ENCODE peak calls at places on chromosomes 13 and 19, in eight cellular contexts. N is foreskin keratinocyte; M is BE2C; R is stomach; B is left ventricle myocardium inferior; G is lower lobe of right lung; P is uterus; L is CD4-positive, alpha-beta T cell. F is an unnamed sample.

GRCh38 chr19:35641515-35642151 is at the start of gene ETV2:
- DNase-seq in N (no peak), M (peak; percentile 52), R (peak; percentile 30), B (no peak), G (no peak), P (no peak), L (peak; percentile 23), F (no peak)

GRCh38 chr19:37654118-37654517 is 1.1 kb downstream of the ZFP30 start:
- DNase-seq in N (no peak), M (no peak), R (no peak), B (no peak), G (no peak), P (no peak), L (no peak), F (no peak)

GRCh38 chr19:741506-742131 is 9.3 kb upstream of the MISP start:
- DNase-seq in N (no peak), M (no peak), R (no peak), B (no peak), G (no peak), P (no peak), L (no peak), F (no peak)

GRCh38 chr19:43726736-43727592 is 11.1 kb downstream of the IRGC start:
- DNase-seq in N (no peak), M (no peak), R (no peak), B (peak; percentile 63), G (no peak), P (no peak), L (no peak), F (no peak)

GRCh38 chr19:45641274-45642105 is 2.3 kb upstream of the EML2 start:
- DNase-seq in N (peak; percentile 98), M (no peak), R (peak; percentile 95), B (peak; percentile 74), G (peak; percentile 92), P (peak; percentile 72), L (peak; percentile 32), F (peak; percentile 58)

GRCh38 chr19:38908854-38909253 is 3.1 kb downstream of the CCER2 start:
- DNase-seq in N (no peak), M (no peak), R (no peak), B (no peak), G (no peak), P (no peak), L (no peak), F (no peak)

GRCh38 chr13:23617551-23618014 is 47.4 kb downstream of the TNFRSF19 start:
- DNase-seq in N (no peak), M (peak; percentile 31), R (no peak), B (no peak), G (no peak), P (no peak), L (no peak), F (no peak)

GRCh38 chr13:44257806-44258205 is 115.8 kb upstream of the SERP2 start:
- DNase-seq in N (no peak), M (no peak), R (no peak), B (no peak), G (no peak), P (no peak), L (no peak), F (no peak)

GRCh38 chr19:50203281-50204080 is at the start of gene MYH14:
- DNase-seq in N (no peak), M (peak; percentile 52), R (peak; percentile 96), B (peak; percentile 87), G (peak; percentile 92), P (peak; percentile 18), L (no peak), F (peak; percentile 93)

GRCh38 chr13:102597029-102598015 is 536 bp downstream of the TPP2 start:
- DNase-seq in N (peak; percentile 12), M (peak; percentile 24), R (no peak), B (peak; percentile 16), G (peak; percentile 55), P (peak; percentile 23), L (no peak), F (peak; percentile 47)

GRCh38 chr19:19278315-19278714 is 5.2 kb upstream of the TM6SF2 start:
- DNase-seq in N (no peak), M (no peak), R (no peak), B (no peak), G (no peak), P (no peak), L (no peak), F (peak; percentile 70)

GRCh38 chr13:26246154-26246553 is 7.8 kb upstream of the CDK8 start:
- DNase-seq in N (no peak), M (no peak), R (no peak), B (no peak), G (no peak), P (no peak), L (no peak), F (no peak)

GRCh38 chr13:36718146-36718545 is 44.3 kb downstream of the SERTM1 start:
- DNase-seq in N (peak; percentile 15), M (no peak), R (no peak), B (no peak), G (no peak), P (no peak), L (no peak), F (no peak)

GRCh38 chr13:110628952-110629701 is 13.8 kb downstream of the NAXD start:
- DNase-seq in N (no peak), M (peak; percentile 62), R (no peak), B (no peak), G (peak; percentile 35), P (no peak), L (no peak), F (no peak)

GRCh38 chr19:38617283-38617763 is 430 bp downstream of the MAP4K1 start:
- DNase-seq in N (no peak), M (no peak), R (no peak), B (no peak), G (no peak), P (no peak), L (no peak), F (no peak)

GRCh38 chr19:2273356-2274184 is 8.4 kb downstream of the PEAK3 start:
- DNase-seq in N (no peak), M (peak; percentile 96), R (peak; percentile 83), B (peak; percentile 78), G (peak; percentile 84), P (peak; percentile 53), L (peak; percentile 69), F (peak; percentile 92)
- TF ChIP-seq CTCF in N (peak; percentile 98), M (peak; percentile 88), R (peak; percentile 97), B (peak; percentile 98), G (peak; percentile 96), P (peak; percentile 94), L (peak; percentile 99), F (peak; percentile 99)

GRCh38 chr19:52692431-52693008 is 42.3 kb downstream of the ZNF611 start:
- DNase-seq in N (no peak), M (no peak), R (no peak), B (no peak), G (no peak), P (no peak), L (no peak), F (no peak)

GRCh38 chr19:52689804-52690394 is 44.9 kb downstream of the ZNF611 start:
- DNase-seq in N (peak; percentile 21), M (peak; percentile 29), R (peak; percentile 28), B (peak; percentile 33), G (peak; percentile 66), P (peak; percentile 39), L (no peak), F (peak; percentile 56)

GRCh38 chr19:52691215-52691610 is 43.6 kb downstream of the ZNF611 start:
- DNase-seq in N (no peak), M (no peak), R (no peak), B (peak; percentile 16), G (no peak), P (no peak), L (no peak), F (peak; percentile 25)

GRCh38 chr19:52691737-52692136 is 43.1 kb downstream of the ZNF611 start:
- DNase-seq in N (no peak), M (no peak), R (no peak), B (no peak), G (no peak), P (no peak), L (no peak), F (peak; percentile 28)

DNA sequence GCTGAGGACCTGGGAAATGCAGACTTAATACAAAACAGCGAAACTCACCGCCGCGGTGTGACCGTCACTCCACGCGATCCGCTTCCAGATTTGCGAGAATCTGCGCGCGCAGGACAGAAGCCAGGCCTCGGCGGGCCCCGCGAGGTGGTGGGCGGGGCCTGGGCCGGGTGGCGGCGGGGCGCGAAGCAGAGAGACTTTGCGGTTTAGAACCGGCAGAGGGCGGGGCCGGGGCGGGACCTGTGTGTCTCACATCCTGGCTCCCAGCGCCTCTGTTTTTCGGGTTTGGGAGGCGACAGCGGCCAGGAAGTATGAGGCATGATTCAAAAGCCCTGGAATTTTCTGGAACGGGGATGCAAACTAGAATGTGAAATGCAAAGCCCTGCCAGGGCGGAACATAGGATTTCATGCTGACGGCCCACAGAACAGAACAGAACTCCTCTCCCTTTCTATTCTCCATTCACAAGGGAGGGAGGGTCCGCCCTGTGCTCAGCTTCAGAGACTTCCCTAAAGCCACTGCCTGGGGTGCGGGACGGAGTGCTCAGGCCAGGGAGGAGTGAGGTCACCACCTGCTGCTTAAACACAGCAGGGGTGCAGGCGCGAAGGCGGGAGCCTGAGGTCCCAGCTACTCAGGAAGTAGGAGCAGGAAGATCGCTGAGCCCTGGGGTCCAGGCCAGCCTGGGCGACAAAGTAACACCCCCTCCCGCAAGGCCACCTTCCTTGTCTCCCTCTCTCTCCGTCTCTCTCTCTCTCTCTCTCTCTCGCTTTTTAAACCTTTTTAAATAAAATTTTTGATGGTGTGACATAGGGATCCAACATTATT is 44.2 kb downstream of the ZNF611 start:
- DNase-seq in N (peak; percentile 89), M (peak; percentile 92), R (peak; percentile 93), B (peak; percentile 97), G (peak; percentile 97), P (peak; percentile 96), L (peak; percentile 85), F (peak; percentile 95)
- TF ChIP-seq CTCF in N (no peak), M (no peak), R (no peak), B (peak; percentile 53), G (peak; percentile 18), P (peak; percentile 34), L (no peak), F (peak; percentile 64)

GRCh38 chr13:40665061-40665753 is 1.2 kb downstream of the FOXO1 start:
- DNase-seq in N (peak; percentile 43), M (peak; percentile 11), R (peak; percentile 40), B (peak; percentile 54), G (peak; percentile 69), P (peak; percentile 59), L (peak; percentile 22), F (peak; percentile 53)
- TF ChIP-seq CTCF in N (no peak), M (no peak), R (no peak), B (no peak), G (no peak), P (no peak), L (no peak), F (no peak)

GRCh38 chr13:21238267-21238666 is 61.8 kb downstream of the MRPL57 start:
- DNase-seq in N (no peak), M (no peak), R (no peak), B (no peak), G (no peak), P (no peak), L (no peak), F (no peak)

GRCh38 chr13:21243045-21243842 is 66.8 kb downstream of the MRPL57 start:
- DNase-seq in N (no peak), M (no peak), R (no peak), B (no peak), G (no peak), P (no peak), L (no peak), F (no peak)

GRCh38 chr13:21243843-21244184 is 67.4 kb downstream of the MRPL57 start:
- DNase-seq in N (no peak), M (no peak), R (no peak), B (no peak), G (no peak), P (no peak), L (no peak), F (no peak)

GRCh38 chr13:21240586-21240985 is 64.1 kb downstream of the MRPL57 start:
- DNase-seq in N (peak; percentile 40), M (no peak), R (no peak), B (no peak), G (no peak), P (no peak), L (no peak), F (no peak)

GRCh38 chr13:21242236-21242635 is 65.8 kb downstream of the MRPL57 start:
- DNase-seq in N (no peak), M (peak; percentile 28), R (no peak), B (no peak), G (no peak), P (no peak), L (no peak), F (peak; percentile 60)
- TF ChIP-seq CTCF in N (no peak), M (peak; percentile 35), R (no peak), B (no peak), G (no peak), P (no peak), L (no peak), F (no peak)